ENCODE peak calls at places on chromosomes 11 and 22, in six cellular contexts. One of them, this sample, is unnamed.

GRCh38 chr11:78256962-78257361 is 68.2 kb downstream of the USP35 start:
- DNase-seq in HCEC 1CT: peak; percentile 64
- DNase-seq in NCI-H748 treated with DMSO at 0.1 percent for 48 hours: no peak
- DNase-seq in NCI-H510A treated with DMSO at 0.1 percent for 48 hours: no peak
- DNase-seq in HFFc6: peak; percentile 62
- DNase-seq in NAMALWA: no peak
- DNase-seq in this sample: peak; percentile 65

GRCh38 chr11:71490731-71491390 is 36.2 kb upstream of the KRTAP5-7 start:
- DNase-seq in HCEC 1CT: no peak
- DNase-seq in NCI-H748 treated with DMSO at 0.1 percent for 48 hours: no peak
- DNase-seq in NCI-H510A treated with DMSO at 0.1 percent for 48 hours: no peak
- DNase-seq in HFFc6: no peak
- DNase-seq in NAMALWA: no peak
- DNase-seq in this sample: no peak

GRCh38 chr22:42754658-42755057 is 34.0 kb upstream of the A4GALT start:
- DNase-seq in HCEC 1CT: peak; percentile 45
- DNase-seq in NCI-H748 treated with DMSO at 0.1 percent for 48 hours: no peak
- DNase-seq in NCI-H510A treated with DMSO at 0.1 percent for 48 hours: no peak
- DNase-seq in HFFc6: peak; percentile 29
- DNase-seq in NAMALWA: no peak
- DNase-seq in this sample: peak; percentile 81

GRCh38 chr11:77071671-77072605 is 5.2 kb downstream of the CAPN5 start:
- DNase-seq in HCEC 1CT: peak; percentile 52
- DNase-seq in NCI-H748 treated with DMSO at 0.1 percent for 48 hours: no peak
- DNase-seq in NCI-H510A treated with DMSO at 0.1 percent for 48 hours: no peak
- DNase-seq in HFFc6: peak; percentile 13
- DNase-seq in NAMALWA: no peak
- DNase-seq in this sample: peak; percentile 62

GRCh38 chr11:96200243-96200642 is 142.8 kb downstream of the MAML2 start:
- DNase-seq in HCEC 1CT: peak; percentile 59
- DNase-seq in NCI-H748 treated with DMSO at 0.1 percent for 48 hours: no peak
- DNase-seq in NCI-H510A treated with DMSO at 0.1 percent for 48 hours: no peak
- DNase-seq in HFFc6: peak; percentile 81
- DNase-seq in NAMALWA: no peak
- DNase-seq in this sample: peak; percentile 76

GRCh38 chr11:95055273-95055897 is 6.2 kb downstream of the KDM4F start:
- DNase-seq in HCEC 1CT: no peak
- DNase-seq in NCI-H748 treated with DMSO at 0.1 percent for 48 hours: no peak
- DNase-seq in NCI-H510A treated with DMSO at 0.1 percent for 48 hours: no peak
- DNase-seq in HFFc6: no peak
- DNase-seq in NAMALWA: no peak
- DNase-seq in this sample: no peak

GRCh38 chr22:36613958-36614357 is 85.0 kb upstream of the EIF3D start:
- DNase-seq in HCEC 1CT: peak; percentile 9
- DNase-seq in NCI-H748 treated with DMSO at 0.1 percent for 48 hours: no peak
- DNase-seq in NCI-H510A treated with DMSO at 0.1 percent for 48 hours: no peak
- DNase-seq in HFFc6: no peak
- DNase-seq in NAMALWA: no peak
- DNase-seq in this sample: no peak

GRCh38 chr11:130523166-130523565 is 74.7 kb downstream of the ADAMTS15 start:
- DNase-seq in HCEC 1CT: no peak
- DNase-seq in NCI-H748 treated with DMSO at 0.1 percent for 48 hours: no peak
- DNase-seq in NCI-H510A treated with DMSO at 0.1 percent for 48 hours: no peak
- DNase-seq in HFFc6: no peak
- DNase-seq in NAMALWA: no peak
- DNase-seq in this sample: no peak

GRCh38 chr11:35352107-35352888 is 67.1 kb downstream of the SLC1A2 start:
- DNase-seq in HCEC 1CT: peak; percentile 40
- DNase-seq in NCI-H748 treated with DMSO at 0.1 percent for 48 hours: no peak
- DNase-seq in NCI-H510A treated with DMSO at 0.1 percent for 48 hours: no peak
- DNase-seq in HFFc6: peak; percentile 45
- DNase-seq in NAMALWA: no peak
- DNase-seq in this sample: peak; percentile 73

GRCh38 chr11:57474017-57474750 is 13.9 kb downstream of the RTN4RL2 start:
- DNase-seq in HCEC 1CT: peak; percentile 25
- DNase-seq in NCI-H748 treated with DMSO at 0.1 percent for 48 hours: no peak
- DNase-seq in NCI-H510A treated with DMSO at 0.1 percent for 48 hours: no peak
- DNase-seq in HFFc6: no peak
- DNase-seq in NAMALWA: no peak
- DNase-seq in this sample: peak; percentile 41

GRCh38 chr11:117870176-117870952 is 6.1 kb downstream of the FXYD6 start:
- DNase-seq in HCEC 1CT: no peak
- DNase-seq in NCI-H748 treated with DMSO at 0.1 percent for 48 hours: no peak
- DNase-seq in NCI-H510A treated with DMSO at 0.1 percent for 48 hours: no peak
- DNase-seq in HFFc6: no peak
- DNase-seq in NAMALWA: no peak
- DNase-seq in this sample: no peak